ENCODE peak calls at places on chromosomes 1 and 21, in six cellular contexts. U is GM18507; F is activated CD4-positive, alpha-beta memory T cell treated with anti-CD3 and anti-CD28 coated beads for 36 hours; R is activated effector memory CD4-positive, alpha-beta T cell treated with Interleukin-2 at 50 U/mL for 16 hours; T is NK-92 treated with Interleukin-12 subunit alpha and Interleukin-12 subunit beta, amount 100 ng/mL, for 24 hours; N is NCI-H1105 treated with DMSO at 0.1 percent for 48 hours. O is an unnamed sample.

GRCh38 chr1:33296824-33297223 is 24.1 kb downstream of the A3GALT2 start:
- DNase-seq in U (no peak), F (no peak), R (no peak), T (no peak), N (no peak), O (no peak)

GRCh38 chr1:151444791-151445177 is 14.5 kb downstream of the POGZ start:
- DNase-seq in U (no peak), F (no peak), R (no peak), T (no peak), N (no peak), O (no peak)

GRCh38 chr1:25651824-25652741 is 35.5 kb downstream of the MAN1C1 start:
- DNase-seq in U (no peak), F (peak; percentile 5), R (no peak), T (no peak), N (no peak), O (peak; percentile 34)

GRCh38 chr1:221712198-221712684 is 29.6 kb downstream of the DUSP10 start:
- DNase-seq in U (peak; percentile 7), F (peak; percentile 51), R (no peak), T (no peak), N (no peak), O (no peak)

GRCh38 chr1:30950053-30950452 is 41.5 kb upstream of the SDC3 start:
- DNase-seq in U (no peak), F (no peak), R (no peak), T (no peak), N (peak; percentile 77), O (no peak)

GRCh38 chr1:22024485-22025367 is 23.3 kb downstream of the CELA3A start:
- DNase-seq in U (no peak), F (peak; percentile 86), R (peak; percentile 69), T (no peak), N (peak; percentile 89), O (peak; percentile 72)

GRCh38 chr21:33662046-33662445 is 19.7 kb downstream of the ITSN1 start:
- DNase-seq in U (no peak), F (no peak), R (no peak), T (no peak), N (no peak), O (no peak)

GRCh38 chr1:173853074-173853473 is 14.7 kb downstream of the GAS5 start:
- DNase-seq in U (no peak), F (no peak), R (no peak), T (no peak), N (no peak), O (no peak)

GRCh38 chr1:96028071-96028470 is 693.5 kb upstream of the PTBP2 start:
- DNase-seq in U (no peak), F (no peak), R (no peak), T (no peak), N (no peak), O (no peak)

GRCh38 chr21:34609244-34609950 is 5.5 kb downstream of the RCAN1 start:
- DNase-seq in U (no peak), F (peak; percentile 33), R (no peak), T (no peak), N (no peak), O (no peak)

GRCh38 chr1:23424171-23424959 is at the start of gene TCEA3:
- DNase-seq in U (no peak), F (peak; percentile 29), R (peak; percentile 14), T (no peak), N (peak; percentile 48), O (no peak)

GRCh38 chr1:18530567-18531502 is 50.1 kb downstream of the KLHDC7A start:
- DNase-seq in U (no peak), F (no peak), R (no peak), T (no peak), N (no peak), O (peak; percentile 47)

GRCh38 chr1:32471695-32472362 is 7.0 kb downstream of the ZBTB8B start:
- DNase-seq in U (no peak), F (no peak), R (no peak), T (no peak), N (no peak), O (no peak)

GRCh38 chr1:3441449-3441848 is 13.0 kb upstream of the ARHGEF16 start:
- DNase-seq in U (no peak), F (no peak), R (no peak), T (no peak), N (no peak), O (no peak)

GRCh38 chr1:244603498-244603897 is 49.4 kb upstream of the DESI2 start:
- DNase-seq in U (peak; percentile 5), F (no peak), R (no peak), T (no peak), N (peak; percentile 14), O (no peak)

GRCh38 chr1:3423245-3423829 is 31.1 kb upstream of the ARHGEF16 start:
- DNase-seq in U (no peak), F (no peak), R (no peak), T (no peak), N (no peak), O (no peak)

GRCh38 chr1:67214420-67215174 is 48.3 kb downstream of the IL23R start:
- DNase-seq in U (no peak), F (peak; percentile 62), R (no peak), T (peak; percentile 39), N (peak; percentile 28), O (no peak)

GRCh38 chr21:34565238-34565637 is 49.7 kb downstream of the RCAN1 start:
- DNase-seq in U (no peak), F (no peak), R (no peak), T (no peak), N (no peak), O (no peak)

GRCh38 chr1:204923626-204924012 is 53.0 kb downstream of the NFASC start:
- DNase-seq in U (no peak), F (no peak), R (no peak), T (no peak), N (no peak), O (no peak)

GRCh38 chr1:89953929-89954328 is 41.0 kb upstream of the ZNF326 start:
- DNase-seq in U (no peak), F (no peak), R (no peak), T (no peak), N (no peak), O (no peak)

GRCh38 chr1:197675475-197676324 is 99.6 kb downstream of the DENND1B start:
- DNase-seq in U (no peak), F (no peak), R (no peak), T (no peak), N (no peak), O (no peak)

GRCh38 chr21:45891388-45892155 is 90.0 kb upstream of the COL6A1 start:
- DNase-seq in U (no peak), F (no peak), R (no peak), T (no peak), N (no peak), O (no peak)

GRCh38 chr1:11749203-11749689 is 12.7 kb upstream of the C1orf167 start:
- DNase-seq in U (peak; percentile 73), F (peak; percentile 75), R (peak; percentile 23), T (peak; percentile 78), N (peak; percentile 25), O (no peak)

GRCh38 chr1:239053269-239053668 is 333.1 kb upstream of the CHRM3 start:
- DNase-seq in U (no peak), F (no peak), R (no peak), T (no peak), N (no peak), O (no peak)

GRCh38 chr21:45362077-45362747 is 42.8 kb upstream of the COL18A1 start:
- DNase-seq in U (no peak), F (no peak), R (no peak), T (no peak), N (no peak), O (no peak)